ENCODE peak calls at places on chromosomes 13 and 19, in five cellular contexts. Q is stomach, Y is IMR-90, L is neural progenitor cell, S is adrenal gland. I is an unnamed sample.

GRCh38 chr19:39733841-39734240 is 4.0 kb downstream of the CLC start:
- DNase-seq in Q (no peak), Y (no peak), L (no peak), S (no peak), I (no peak)

GRCh38 chr19:29517412-29517811 is 8.4 kb upstream of the VSTM2B start:
- DNase-seq in Q (no peak), Y (no peak), L (no peak), S (no peak), I (no peak)

GRCh38 chr19:17718988-17719711 is at the start of gene MAP1S:
- DNase-seq in Q (peak), Y (peak), L (peak), S (peak), I (peak)

GRCh38 chr19:8194528-8195275 is 14.5 kb upstream of the CERS4 start:
- DNase-seq in Q (peak), Y (no peak), L (no peak), S (no peak), I (peak)

GRCh38 chr19:5628919-5629481 is 6.1 kb downstream of the SAFB start:
- DNase-seq in Q (no peak), Y (no peak), L (no peak), S (no peak), I (no peak)

GRCh38 chr19:17855333-17856152 is 4.2 kb upstream of the RPL18A start:
- DNase-seq in Q (peak), Y (peak), L (peak), S (peak), I (peak)

GRCh38 chr13:83221256-83221655 is 661.0 kb downstream of the SLITRK1 start:
- DNase-seq in Q (no peak), Y (no peak), L (no peak), S (no peak), I (no peak)

GRCh38 chr13:102913924-102914628 is 68.2 kb downstream of the ERCC5 start:
- DNase-seq in Q (peak), Y (peak), L (no peak), S (peak), I (no peak)

GRCh38 chr19:517721-518136 is 10.4 kb downstream of the TPGS1 start:
- DNase-seq in Q (no peak), Y (no peak), L (no peak), S (no peak), I (no peak)

GRCh38 chr19:3722443-3723109 is 14.4 kb downstream of the TJP3 start:
- DNase-seq in Q (peak), Y (no peak), L (peak), S (no peak), I (no peak)

GRCh38 chr19:48258350-48258749 is 2.6 kb upstream of the CARD8 start:
- DNase-seq in Q (no peak), Y (no peak), L (no peak), S (no peak), I (no peak)

GRCh38 chr19:4067396-4068057 is 828 bp upstream of the ZBTB7A start:
- DNase-seq in Q (no peak), Y (no peak), L (peak), S (peak), I (peak)

GRCh38 chr13:36736119-36736726 is 62.4 kb downstream of the SERTM1 start:
- DNase-seq in Q (peak), Y (peak), L (peak), S (peak), I (peak)

GRCh38 chr19:52691737-52692136 is 43.1 kb downstream of the ZNF611 start:
- DNase-seq in Q (no peak), Y (no peak), L (no peak), S (no peak), I (no peak)

GRCh38 chr19:18763674-18764590 is 27.2 kb downstream of the COMP start:
- DNase-seq in Q (no peak), Y (peak), L (no peak), S (peak), I (no peak)

GRCh38 chr13:37526710-37527446 is 71.7 kb downstream of the POSTN start:
- DNase-seq in Q (no peak), Y (no peak), L (no peak), S (no peak), I (no peak)

GRCh38 chr13:23350009-23350408 is 83.5 kb downstream of the SACS start:
- DNase-seq in Q (no peak), Y (no peak), L (no peak), S (no peak), I (no peak)

GRCh38 chr19:21101511-21102242 is 19.7 kb downstream of the ZNF714 start:
- DNase-seq in Q (no peak), Y (peak), L (no peak), S (no peak), I (no peak)

GRCh38 chr19:45243144-45243732 is 2.0 kb downstream of the EXOC3L2 start:
- DNase-seq in Q (no peak), Y (no peak), L (no peak), S (no peak), I (no peak)

GRCh38 chr13:29648760-29649159 is 53.3 kb upstream of the SLC7A1 start:
- DNase-seq in Q (no peak), Y (no peak), L (no peak), S (no peak), I (no peak)

GRCh38 chr19:10544242-10544752 is 593 bp downstream of the ATG4D start:
- DNase-seq in Q (peak), Y (no peak), L (peak), S (peak), I (no peak)

GRCh38 chr13:30679483-30680330 is 55.6 kb upstream of the ALOX5AP start:
- DNase-seq in Q (no peak), Y (peak), L (peak), S (no peak), I (peak)

GRCh38 chr19:36151144-36152051 is 849 bp downstream of the COX7A1 start:
- DNase-seq in Q (no peak), Y (no peak), L (no peak), S (peak), I (no peak)

GRCh38 chr13:50230365-50230978 is 215.2 kb downstream of the KCNRG start:
- DNase-seq in Q (no peak), Y (peak), L (no peak), S (no peak), I (no peak)

GRCh38 chr13:111160648-111161047 is 45.5 kb downstream of the ARHGEF7 start:
- DNase-seq in Q (no peak), Y (no peak), L (no peak), S (no peak), I (no peak)

DNA sequence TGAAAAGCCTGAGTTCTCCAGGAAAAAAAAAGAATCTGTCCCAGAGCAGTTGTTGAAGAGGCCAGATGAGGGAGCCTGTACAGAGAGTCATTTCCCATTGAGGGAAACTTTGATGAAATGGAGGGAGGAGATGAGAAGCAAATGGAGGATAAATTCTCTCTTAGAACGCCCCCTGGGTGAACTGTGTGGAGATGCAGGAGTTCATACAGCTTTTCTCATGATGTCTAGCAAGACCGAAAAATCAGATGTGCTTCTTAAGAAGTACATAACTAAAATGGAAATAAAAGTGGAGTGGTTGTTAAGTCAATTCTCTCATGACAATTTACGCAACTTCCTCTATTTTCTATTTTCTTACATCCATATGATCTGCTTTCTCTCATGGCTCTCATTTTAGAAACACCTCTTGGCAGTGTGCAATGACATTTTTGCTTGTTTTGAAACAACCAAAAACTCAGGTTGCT is 1263.1 kb downstream of the PCDH9 start:
- DNase-seq in Q (no peak), Y (peak), L (peak), S (no peak), I (no peak)
- TF ChIP-seq CTCF in Q (no peak), Y (peak), L (peak), S (no peak), I (no peak)

GRCh38 chr13:67374391-67374790 is 144.3 kb upstream of the PCDH9 start:
- DNase-seq in Q (no peak), Y (no peak), L (no peak), S (no peak), I (no peak)
- H3K27ac ChIP-seq in Q (no peak), Y (no peak), L (no peak), S (no peak), I (no peak)

GRCh38 chr19:33946535-33947323 is 150.1 kb downstream of the KCTD15 start:
- DNase-seq in Q (no peak), Y (no peak), L (peak), S (no peak), I (no peak)

GRCh38 chr19:33953023-33953422 is 156.4 kb downstream of the KCTD15 start:
- DNase-seq in Q (no peak), Y (no peak), L (no peak), S (no peak), I (no peak)

GRCh38 chr19:33950141-33950805 is 153.6 kb downstream of the KCTD15 start:
- DNase-seq in Q (no peak), Y (no peak), L (peak), S (no peak), I (no peak)

GRCh38 chr19:33948651-33949335 is 152.1 kb downstream of the KCTD15 start:
- DNase-seq in Q (no peak), Y (no peak), L (no peak), S (no peak), I (no peak)

DNA sequence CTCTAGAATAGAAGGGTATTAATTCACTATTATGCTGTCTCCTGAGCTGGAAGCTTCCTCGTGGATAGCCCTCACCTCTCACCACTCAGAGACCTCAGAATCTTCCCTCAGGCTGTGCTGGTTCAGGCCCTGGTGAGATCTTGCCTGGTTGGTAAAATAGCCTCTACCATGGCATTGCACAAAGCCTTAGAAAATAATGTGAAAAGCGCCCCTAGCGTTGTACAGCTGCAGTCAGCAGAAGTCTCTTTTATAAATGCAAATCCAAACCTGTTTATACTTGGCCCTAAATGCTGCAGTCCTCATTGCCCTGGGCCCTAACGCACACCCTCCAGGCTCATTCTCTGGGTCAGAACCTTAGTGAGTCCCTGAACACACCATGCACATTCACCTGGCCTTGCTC is 150.9 kb downstream of the KCTD15 start:
- DNase-seq in Q (no peak), Y (no peak), L (peak), S (no peak), I (no peak)
- TF ChIP-seq CTCF in Q (no peak), Y (peak), L (peak), S (no peak), I (no peak)

GRCh38 chr13:97301382-97302095 is 79.4 kb downstream of the MBNL2 start:
- DNase-seq in Q (no peak), Y (no peak), L (no peak), S (no peak), I (no peak)
- H3K27ac ChIP-seq in Q (no peak), Y (no peak), L (no peak), S (no peak), I (no peak)